ENCODE peak calls at places on chromosomes 1 and 21, in four cellular contexts. R is HL-60, K is lower lobe of right lung, Z is GM13976. V is an unnamed sample.

GRCh38 chr1:22806584-22806983 is 95.9 kb downstream of the EPHB2 start:
- DNase-seq in Z (no peak), K (no peak), R (no peak), V (no peak)

GRCh38 chr1:90712153-90712930 is 4.8 kb downstream of the BARHL2 start:
- DNase-seq in Z (peak), R (no peak), K (no peak), V (no peak)

GRCh38 chr1:210239295-210240155 is 6.9 kb downstream of the SERTAD4 start:
- DNase-seq in Z (no peak), R (no peak), K (no peak), V (no peak)

GRCh38 chr21:15604424-15604823 is 125.4 kb upstream of the USP25 start:
- DNase-seq in Z (no peak), K (no peak), R (no peak), V (no peak)

GRCh38 chr21:32347887-32348450 is 44.8 kb downstream of the URB1 start:
- DNase-seq in Z (no peak), K (no peak), R (no peak), V (no peak)

GRCh38 chr1:68495968-68496679 is 758 bp downstream of the DEPDC1 start:
- DNase-seq in K (no peak), R (no peak), Z (peak), V (no peak)

GRCh38 chr1:92168657-92169056 is 49.1 kb upstream of the C1orf146 start:
- DNase-seq in K (no peak), R (no peak), Z (no peak), V (no peak)

GRCh38 chr1:230509281-230509977 is 83.3 kb upstream of the PGBD5 start:
- DNase-seq in K (no peak), R (no peak), Z (no peak), V (no peak)

GRCh38 chr1:160961419-160961818 is 6.8 kb upstream of the ITLN2 start:
- DNase-seq in R (no peak), Z (no peak), K (no peak), V (no peak)

GRCh38 chr1:220786337-220787068 is at the start of gene MTARC1:
- DNase-seq in Z (peak), R (peak), K (peak), V (peak)

GRCh38 chr1:20110679-20111078 is 8.7 kb downstream of the PLA2G2D start:
- DNase-seq in R (no peak), Z (no peak), K (no peak), V (no peak)

GRCh38 chr1:24709748-24710416 is 35.4 kb upstream of the CLIC4 start:
- DNase-seq in Z (no peak), K (no peak), R (no peak), V (no peak)

GRCh38 chr1:25746299-25747045 is 53.5 kb upstream of the SELENON start:
- DNase-seq in K (peak), Z (no peak), R (no peak), V (no peak)

GRCh38 chr1:62175568-62176179 is 19.0 kb upstream of the L1TD1 start:
- DNase-seq in R (peak), Z (peak), K (no peak), V (peak)

GRCh38 chr1:44808063-44808937 is at the start of gene BTBD19:
- DNase-seq in R (peak), K (peak), Z (peak), V (no peak)

GRCh38 chr1:244112646-244113045 is 61.6 kb downstream of the ZBTB18 start:
- DNase-seq in Z (no peak), K (no peak), R (no peak), V (no peak)

GRCh38 chr1:93847811-93848288 is 31.2 kb downstream of the DNTTIP2 start:
- DNase-seq in K (peak), R (peak), Z (peak), V (peak)

GRCh38 chr1:53946252-53947171 is at the start of gene LRRC42:
- DNase-seq in R (no peak), K (no peak), Z (peak), V (no peak)

GRCh38 chr1:157399984-157400382 is 152.3 kb downstream of the FCRL5 start:
- DNase-seq in K (no peak), R (peak), Z (peak), V (no peak)

GRCh38 chr1:27070390-27071048 is 57.9 kb upstream of the TENT5B start:
- DNase-seq in K (no peak), R (no peak), Z (no peak), V (no peak)

GRCh38 chr1:86247553-86248279 is 91.1 kb upstream of the COL24A1 start:
- DNase-seq in Z (no peak), K (no peak), R (no peak), V (no peak)

GRCh38 chr1:94737124-94737998 is 82.8 kb upstream of the SLC44A3 start:
- DNase-seq in R (peak), Z (no peak), K (no peak), V (no peak)

GRCh38 chr1:180898441-180899219 is 14.1 kb upstream of the KIAA1614 start:
- DNase-seq in R (no peak), Z (no peak), K (no peak), V (no peak)

GRCh38 chr1:27349784-27350672 is 8.2 kb downstream of the SYTL1 start:
- DNase-seq in K (peak), Z (no peak), R (no peak), V (no peak)

GRCh38 chr1:41496080-41497055 is 11.9 kb upstream of the EDN2 start:
- DNase-seq in R (peak), K (peak), Z (peak), V (peak)

GRCh38 chr1:92519043-92519442 is 32.3 kb upstream of the GFI1 start:
- DNase-seq in Z (no peak), R (no peak), K (no peak), V (no peak)

GRCh38 chr1:209593747-209594146 is 10.2 kb downstream of the CAMK1G start:
- DNase-seq in Z (no peak), R (no peak), K (no peak), V (no peak)

GRCh38 chr1:175201061-175201508 is 8.5 kb upstream of the KIAA0040 start:
- DNase-seq in R (no peak), Z (no peak), K (no peak), V (no peak)

GRCh38 chr1:64940026-64940425 is 26.3 kb downstream of the JAK1 start:
- DNase-seq in R (no peak), Z (no peak), K (no peak), V (no peak)

GRCh38 chr1:115976062-115976899 is at the start of gene SLC22A15:
- DNase-seq in K (peak), R (peak), Z (peak), V (peak)

GRCh38 chr1:53338410-53338809 is 10.5 kb upstream of the LRP8 start:
- DNase-seq in R (no peak), K (no peak), Z (no peak), V (no peak)

GRCh38 chr1:206979379-206980043 is 9.3 kb upstream of the FCAMR start:
- DNase-seq in K (no peak), Z (no peak), R (no peak), V (no peak)

GRCh38 chr1:67431156-67431765 is 1.1 kb upstream of the SERBP1 start:
- DNase-seq in Z (no peak), R (no peak), K (no peak), V (no peak)

GRCh38 chr1:150696995-150697927 is at the start of gene GOLPH3L:
- DNase-seq in Z (peak), K (peak), R (peak), V (peak)

GRCh38 chr1:154478639-154479038 is 23.4 kb upstream of the TDRD10 start:
- DNase-seq in Z (peak), K (no peak), R (peak), V (no peak)
- TF ChIP-seq CTCF in Z (peak), K (peak), R (no peak), V (peak)

DNA sequence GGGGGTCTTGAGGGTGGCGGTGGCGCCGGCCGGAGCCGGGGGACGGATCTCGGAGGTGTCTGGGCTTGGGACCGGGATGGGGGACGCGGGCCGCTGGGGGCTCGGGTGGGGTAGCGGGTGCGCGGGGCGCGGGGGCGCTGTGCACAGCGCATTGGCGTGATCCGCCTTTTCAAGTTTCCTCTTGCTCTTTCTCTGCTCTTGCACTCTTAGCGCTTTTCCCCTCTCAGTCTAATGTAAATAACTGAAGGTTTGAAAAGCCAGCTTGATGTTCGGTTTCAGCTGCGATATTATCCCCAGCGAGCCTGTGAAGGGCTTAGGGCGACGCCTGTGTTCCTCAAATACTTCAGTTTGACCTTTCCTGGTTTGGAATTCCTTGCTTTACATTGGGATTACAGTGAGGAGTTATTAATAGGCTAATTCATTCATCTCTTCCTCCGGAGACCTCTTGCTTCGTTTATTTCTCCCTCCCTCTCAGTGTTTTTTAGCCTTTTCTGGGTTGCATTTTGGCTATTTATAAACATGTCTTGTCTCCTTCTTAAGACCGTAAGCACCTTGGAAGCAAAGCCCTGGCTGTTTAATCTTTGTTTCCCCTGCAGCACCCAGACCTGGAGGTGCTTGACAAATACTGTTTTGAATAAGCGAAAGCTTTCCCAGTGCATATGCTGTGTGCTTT is 673 bp downstream of the RAB4A start:
- DNase-seq in Z (no peak), R (peak), K (no peak), V (peak)
- TF ChIP-seq CTCF in Z (peak), R (no peak), K (no peak), V (no peak)

GRCh38 chr1:89277725-89278124 is 5.1 kb upstream of the GBP5 start:
- DNase-seq in Z (no peak), R (peak), K (no peak), V (no peak)

GRCh38 chr1:89273324-89273778 is 691 bp upstream of the GBP5 start:
- DNase-seq in R (no peak), Z (no peak), K (no peak), V (no peak)

GRCh38 chr1:89274431-89274857 is 1.8 kb upstream of the GBP5 start:
- DNase-seq in R (no peak), K (no peak), Z (no peak), V (no peak)

GRCh38 chr1:89279011-89279466 is 6.4 kb upstream of the GBP5 start:
- DNase-seq in K (no peak), Z (no peak), R (no peak), V (no peak)

DNA sequence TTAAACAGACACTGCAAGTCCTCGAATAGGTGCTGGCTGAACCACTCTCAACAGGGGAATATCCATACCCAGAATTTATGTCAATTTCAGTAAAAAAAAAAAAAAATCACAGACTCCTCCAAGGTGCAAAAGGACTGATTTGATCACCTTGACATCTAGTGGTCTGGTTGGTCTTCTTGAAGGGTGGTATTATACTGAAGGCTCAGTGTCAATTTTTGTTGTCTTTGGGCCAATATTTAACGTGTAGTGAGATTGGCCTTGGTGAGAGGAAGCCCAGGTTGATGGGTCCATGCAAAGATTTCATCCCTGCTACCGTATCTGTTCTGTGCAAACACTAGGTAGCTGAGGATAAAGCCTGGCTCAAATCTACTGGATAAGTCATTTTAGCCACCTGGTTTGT is 4.0 kb upstream of the GBP5 start:
- DNase-seq in K (no peak), R (no peak), Z (no peak), V (no peak)
- TF ChIP-seq CTCF in K (peak), R (no peak), Z (no peak), V (no peak)

DNA sequence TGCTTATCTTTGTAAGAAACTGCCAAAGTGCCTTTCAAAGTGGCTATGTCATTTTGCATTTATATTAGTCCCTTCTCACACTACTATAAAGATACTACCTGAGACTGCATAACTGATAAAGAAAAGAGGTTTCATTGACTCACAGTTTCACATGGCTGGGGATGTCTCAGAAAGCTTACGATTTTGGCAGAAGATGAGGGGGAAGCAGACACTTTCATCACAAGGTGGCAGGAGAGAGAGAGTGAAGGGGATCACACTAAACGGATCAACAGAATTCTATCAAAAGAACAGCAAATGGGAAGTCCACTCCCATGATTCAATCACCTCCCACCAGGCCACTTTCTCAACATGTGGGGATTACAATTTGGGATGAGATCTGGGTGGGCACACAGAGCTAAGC is 1352.0 kb upstream of the B3GALT2 start:
- DNase-seq in R (no peak), K (no peak), Z (no peak), V (no peak)
- TF ChIP-seq CTCF in R (no peak), K (no peak), Z (no peak), V (no peak)